ENCODE peak calls at places on chromosomes 7 and 10, in eight cellular contexts. T is AG04450, A is mesenchymal stem cell, L is lower lobe of right lung, C is brain microvascular endothelial cell, U is neural progenitor cell, S is adrenal gland, Y is esophagus muscularis mucosa. M is an unnamed sample.

GRCh38 chr10:130652544-130652943 is 516.4 kb downstream of the GLRX3 start:
- DNase-seq in Y (peak; percentile 14), T (no peak), C (no peak), L (no peak), A (no peak), U (no peak), S (no peak), M (no peak)

GRCh38 chr10:79118286-79119202 is 49.8 kb downstream of the ZMIZ1 start:
- DNase-seq in Y (no peak), A (no peak), L (no peak), T (no peak), C (no peak), U (no peak), S (no peak), M (no peak)

GRCh38 chr7:151793991-151794507 is 82.9 kb downstream of the PRKAG2 start:
- DNase-seq in L (no peak), T (no peak), A (no peak), U (no peak), Y (no peak), C (no peak), S (no peak), M (no peak)

GRCh38 chr10:8583096-8583495 is 528.6 kb downstream of the GATA3 start:
- DNase-seq in Y (no peak), L (no peak), S (no peak), A (no peak), T (no peak), C (no peak), U (no peak), M (no peak)

GRCh38 chr10:76034236-76035009 is 603.0 kb downstream of the LRMDA start:
- DNase-seq in U (peak; percentile 38), Y (no peak), A (no peak), C (no peak), L (no peak), S (no peak), T (no peak), M (peak; percentile 67)

GRCh38 chr7:42161723-42162122 is 75.3 kb downstream of the GLI3 start:
- DNase-seq in Y (no peak), A (peak; percentile 44), T (no peak), C (no peak), U (no peak), S (no peak), L (no peak), M (no peak)

GRCh38 chr10:3887885-3888476 is 103.0 kb upstream of the KLF6 start:
- DNase-seq in T (peak; percentile 57), L (no peak), U (peak; percentile 76), Y (no peak), C (peak; percentile 96), A (peak; percentile 99), S (peak; percentile 77), M (no peak)

GRCh38 chr10:117140525-117140902 is 2.4 kb upstream of the VAX1 start:
- DNase-seq in U (peak; percentile 18), A (no peak), Y (no peak), T (no peak), S (no peak), C (no peak), L (no peak), M (no peak)

GRCh38 chr10:18402766-18403346 is 248.5 kb downstream of the NSUN6 start:
- DNase-seq in Y (peak; percentile 66), S (no peak), U (no peak), T (no peak), C (peak; percentile 20), L (no peak), A (no peak), M (no peak)

GRCh38 chr10:81920213-81920829 is 45.3 kb downstream of the NRG3 start:
- DNase-seq in C (no peak), U (peak; percentile 48), A (no peak), S (no peak), Y (peak; percentile 34), L (no peak), T (no peak), M (peak; percentile 18)

GRCh38 chr7:142853739-142854504 is 954 bp upstream of the EPHB6 start:
- DNase-seq in L (peak; percentile 85), C (peak; percentile 57), T (peak; percentile 7), A (peak; percentile 62), U (peak; percentile 93), S (peak; percentile 50), Y (no peak), M (peak; percentile 72)

GRCh38 chr10:123862421-123863188 is 29.0 kb downstream of the CPXM2 start:
- DNase-seq in U (no peak), L (no peak), S (no peak), C (no peak), T (no peak), A (no peak), Y (no peak), M (no peak)

GRCh38 chr10:110793128-110793812 is 78.5 kb upstream of the PDCD4 start:
- DNase-seq in C (no peak), A (no peak), Y (no peak), U (no peak), L (no peak), S (no peak), T (no peak), M (no peak)

GRCh38 chr7:128020161-128020560 is 11.1 kb downstream of the LRRC4 start:
- DNase-seq in A (no peak), Y (no peak), U (peak; percentile 43), C (no peak), S (no peak), T (no peak), L (no peak), M (peak; percentile 52)

GRCh38 chr7:44762300-44762699 is 13.7 kb downstream of the ZMIZ2 start:
- DNase-seq in S (no peak), L (no peak), T (no peak), Y (no peak), U (no peak), A (no peak), C (no peak), M (no peak)

GRCh38 chr10:2760736-2761135 is 306.6 kb upstream of the PFKP start:
- DNase-seq in S (no peak), Y (no peak), T (no peak), L (no peak), A (no peak), U (no peak), C (no peak), M (no peak)

GRCh38 chr7:23544913-23545354 is 13.2 kb upstream of the TRA2A start:
- DNase-seq in L (no peak), U (peak; percentile 45), Y (peak; percentile 70), S (no peak), C (peak; percentile 35), T (no peak), A (peak; percentile 49), M (peak; percentile 36)

DNA sequence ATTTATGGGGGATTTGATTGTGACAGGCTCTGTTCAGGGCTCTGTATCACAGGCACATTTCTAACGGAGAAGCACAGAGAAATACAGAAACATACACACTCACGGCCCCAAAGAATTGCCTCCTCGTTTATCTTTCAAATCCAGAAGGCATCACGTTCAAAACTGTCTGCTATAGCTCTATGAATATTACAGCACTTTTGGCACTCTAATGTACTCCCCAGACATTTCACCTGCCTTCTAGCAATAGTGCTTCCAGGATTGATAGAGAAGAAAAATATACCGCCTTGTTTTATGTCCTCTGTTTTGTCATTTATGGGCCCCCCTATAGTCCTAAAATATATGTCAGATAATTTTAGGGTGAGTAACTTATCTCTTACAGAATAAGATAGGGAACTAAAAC is 947.5 kb downstream of the ANKRD7 start:
- DNase-seq in L (no peak), C (no peak), A (no peak), Y (no peak), T (no peak), S (no peak), U (no peak), M (no peak)
- H3K27ac ChIP-seq in L (no peak overlapping the region), C (no peak overlapping the region), A (no peak overlapping the region), Y (no peak overlapping the region), T (no peak overlapping the region), S (no peak overlapping the region), U (no peak overlapping the region), M (no peak overlapping the region)

GRCh38 chr10:106619353-106619752 is 545.2 kb downstream of the SORCS1 start:
- DNase-seq in U (no peak), T (no peak), L (no peak), S (no peak), A (no peak), C (no peak), Y (no peak), M (no peak)

GRCh38 chr10:106618611-106619010 is 545.9 kb downstream of the SORCS1 start:
- DNase-seq in C (no peak), Y (no peak), U (no peak), A (no peak), S (no peak), T (no peak), L (no peak), M (no peak)

GRCh38 chr10:106612381-106612780 is 552.1 kb downstream of the SORCS1 start:
- DNase-seq in C (no peak), S (no peak), T (no peak), U (no peak), L (no peak), Y (no peak), A (no peak), M (no peak)

GRCh38 chr10:106614293-106614692 is 550.2 kb downstream of the SORCS1 start:
- DNase-seq in A (no peak), C (no peak), Y (no peak), U (no peak), T (no peak), L (no peak), S (no peak), M (no peak)

DNA sequence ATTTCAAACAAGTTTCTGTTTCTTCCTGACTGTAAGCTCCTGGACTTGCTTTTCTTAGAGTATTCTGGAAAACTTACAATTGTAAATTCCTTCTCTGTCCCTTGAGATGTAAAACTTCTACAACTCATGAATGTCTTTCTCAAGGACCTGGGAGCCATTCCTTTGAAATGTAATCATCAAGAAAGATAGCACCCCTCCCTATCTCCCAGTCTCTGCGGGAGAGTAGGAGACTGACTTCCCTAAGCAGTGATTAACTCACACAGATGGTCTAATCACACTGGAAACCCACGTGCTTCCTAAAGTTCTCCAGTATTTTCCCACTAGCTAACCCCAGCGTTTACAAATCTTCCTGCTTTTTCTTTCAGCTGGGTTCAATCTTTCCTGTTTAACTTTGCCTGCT is 549.4 kb downstream of the SORCS1 start:
- DNase-seq in C (peak; percentile 60), L (no peak), Y (no peak), A (peak; percentile 28), T (no peak), U (no peak), S (no peak), M (no peak)
- H3K27me3 ChIP-seq in C (no peaks in the 10 kb centered on the region), L (peaks cover 8% of the 10 kb centered on the region), Y (no peaks in the 10 kb centered on the region), A (no peaks in the 10 kb centered on the region), T (no peaks in the 10 kb centered on the region), U (no peaks in the 10 kb centered on the region), S (no peaks in the 10 kb centered on the region), M (no peaks in the 10 kb centered on the region)

GRCh38 chr10:49837685-49838084 is 75.6 kb upstream of the OGDHL start:
- DNase-seq in C (no peak), S (no peak), T (no peak), A (no peak), U (no peak), L (no peak), Y (no peak), M (no peak)
- H3K27ac ChIP-seq in C (no peak overlapping the region), S (no peak overlapping the region), T (no peak overlapping the region), A (peak overlapping the region; percentile 94), U (no peak overlapping the region), L (no peak overlapping the region), Y (no peak overlapping the region), M (no peak overlapping the region)

GRCh38 chr7:67771840-67772605 is 775.4 kb downstream of the TYW1 start:
- DNase-seq in S (no peak), U (no peak), Y (no peak), C (no peak), T (no peak), L (no peak), A (no peak), M (no peak)

GRCh38 chr7:67773081-67773480 is 776.4 kb downstream of the TYW1 start:
- DNase-seq in Y (no peak), C (no peak), T (no peak), A (no peak), S (no peak), U (no peak), L (no peak), M (no peak)

GRCh38 chr7:67777119-67777518 is 780.5 kb downstream of the TYW1 start:
- DNase-seq in C (no peak), L (no peak), Y (no peak), T (no peak), U (no peak), A (no peak), S (no peak), M (no peak)
- H3K27me3 ChIP-seq in C (no peaks in the 10 kb centered on the region), L (no peaks in the 10 kb centered on the region), Y (no peaks in the 10 kb centered on the region), T (no peaks in the 10 kb centered on the region), U (no peaks in the 10 kb centered on the region), A (no peaks in the 10 kb centered on the region), S (no peaks in the 10 kb centered on the region), M (no peaks in the 10 kb centered on the region)